ENCODE peak calls at places on chromosomes 7 and 10, in ten cellular contexts. G, B, H, R, D, V, C, T, Z and I are unnamed samples. For H3K9me3, the result is how much of the 10 kb centered on the place peaks cover.

GRCh38 chr10:50594012-50594411 is 29.7 kb downstream of the SGMS1 start:
- DNase-seq in G (peak), B (no peak), H (peak), R (no peak), D (no peak), V (no peak), C (peak), T (peak), Z (no peak), I (peak)

GRCh38 chr10:114768394-114768786 is 53.2 kb upstream of the FHIP2A start:
- DNase-seq in G (no peak), B (no peak), H (no peak), R (no peak), D (peak), V (no peak), C (no peak), T (no peak), Z (no peak), I (no peak)

GRCh38 chr7:75623390-75624133 is 115.2 kb downstream of the HIP1 start:
- DNase-seq in G (no peak), B (no peak), H (peak), R (no peak), D (no peak), V (no peak), C (no peak), T (no peak), Z (no peak), I (no peak)

GRCh38 chr7:104980969-104981670 is 32.9 kb upstream of the KMT2E start:
- DNase-seq in G (peak), B (peak), H (peak), R (peak), D (no peak), V (no peak), C (peak), T (peak), Z (no peak), I (peak)

GRCh38 chr7:36312064-36312914 is 77.4 kb upstream of the ANLN start:
- DNase-seq in G (no peak), B (peak), H (no peak), R (peak), D (peak), V (no peak), C (no peak), T (no peak), Z (no peak), I (peak)

GRCh38 chr10:73889014-73889413 is 14.7 kb upstream of the CAMK2G start:
- DNase-seq in G (no peak), B (no peak), H (peak), R (peak), D (peak), V (no peak), C (peak), T (peak), Z (no peak), I (peak)

GRCh38 chr10:6228010-6228511 is 25.3 kb downstream of the PFKFB3 start:
- DNase-seq in G (peak), B (no peak), H (peak), R (no peak), D (no peak), V (no peak), C (peak), T (peak), Z (no peak), I (no peak)

GRCh38 chr7:155543011-155543881 is 3.1 kb downstream of the CNPY1 start:
- DNase-seq in G (no peak), B (no peak), H (peak), R (peak), D (peak), V (no peak), C (no peak), T (no peak), Z (no peak), I (no peak)

GRCh38 chr10:33238643-33239042 is 95.8 kb downstream of the NRP1 start:
- DNase-seq in G (no peak), B (no peak), H (peak), R (no peak), D (no peak), V (no peak), C (peak), T (peak), Z (no peak), I (peak)

GRCh38 chr7:147245274-147245673 is 1128.7 kb downstream of the CNTNAP2 start:
- DNase-seq in G (no peak), B (peak), H (peak), R (peak), D (peak), V (peak), C (peak), T (peak), Z (peak), I (peak)

GRCh38 chr10:16902606-16903005 is 85.4 kb upstream of the RSU1 start:
- DNase-seq in G (no peak), B (no peak), H (no peak), R (no peak), D (no peak), V (no peak), C (no peak), T (no peak), Z (peak), I (no peak)

GRCh38 chr7:132779164-132779563 is 202.9 kb upstream of the PLXNA4 start:
- DNase-seq in G (no peak), B (no peak), H (no peak), R (no peak), D (no peak), V (no peak), C (no peak), T (no peak), Z (no peak), I (no peak)

GRCh38 chr7:130974169-130974568 is 240.2 kb upstream of the KLF14 start:
- DNase-seq in G (no peak), B (no peak), H (no peak), R (no peak), D (no peak), V (no peak), C (no peak), T (no peak), Z (no peak), I (no peak)

GRCh38 chr10:3898821-3899220 is 113.8 kb upstream of the KLF6 start:
- DNase-seq in G (no peak), B (no peak), H (no peak), R (no peak), D (no peak), V (no peak), C (peak), T (no peak), Z (no peak), I (peak)

GRCh38 chr7:52940511-52940910 is 94.9 kb upstream of the POM121L12 start:
- DNase-seq in G (no peak), B (no peak), H (no peak), R (no peak), D (no peak), V (no peak), C (no peak), T (no peak), Z (no peak), I (no peak)

GRCh38 chr10:117441812-117442443 is 66.7 kb upstream of the PDZD8 start:
- DNase-seq in G (no peak), B (no peak), H (no peak), R (peak), D (no peak), V (no peak), C (peak), T (no peak), Z (no peak), I (peak)

GRCh38 chr10:32846974-32847373 is 111.1 kb downstream of the ITGB1 start:
- DNase-seq in G (no peak), B (no peak), H (no peak), R (no peak), D (no peak), V (no peak), C (no peak), T (no peak), Z (no peak), I (no peak)

GRCh38 chr7:21617916-21618390 is 75.1 kb downstream of the DNAH11 start:
- DNase-seq in G (peak), B (no peak), H (peak), R (no peak), D (no peak), V (no peak), C (peak), T (peak), Z (no peak), I (peak)

GRCh38 chr7:128425851-128426250 is 16.1 kb upstream of the IMPDH1 start:
- DNase-seq in G (peak), B (peak), H (peak), R (peak), D (peak), V (no peak), C (peak), T (peak), Z (peak), I (peak)

GRCh38 chr10:6498771-6499170 is 81.3 kb downstream of the PRKCQ start:
- DNase-seq in G (no peak), B (no peak), H (no peak), R (no peak), D (no peak), V (no peak), C (no peak), T (no peak), Z (peak), I (peak)

GRCh38 chr7:92797284-92797683 is 39.1 kb downstream of the CDK6 start:
- DNase-seq in G (no peak), B (no peak), H (peak), R (no peak), D (no peak), V (no peak), C (no peak), T (no peak), Z (no peak), I (no peak)

GRCh38 chr7:76185187-76185915 is 16.3 kb upstream of the SRRM3 start:
- DNase-seq in G (no peak), B (peak), H (no peak), R (no peak), D (peak), V (no peak), C (no peak), T (no peak), Z (no peak), I (no peak)

GRCh38 chr10:43408331-43408709 is 666 bp downstream of the HNRNPF start:
- DNase-seq in G (peak), B (peak), H (no peak), R (no peak), D (no peak), V (no peak), C (no peak), T (no peak), Z (no peak), I (no peak)

GRCh38 chr7:105173586-105173985 is 159.6 kb downstream of the KMT2E start:
- DNase-seq in G (no peak), B (no peak), H (no peak), R (no peak), D (no peak), V (no peak), C (no peak), T (no peak), Z (no peak), I (no peak)

GRCh38 chr10:104735469-104735868 is 94.4 kb downstream of the SORCS3 start:
- DNase-seq in G (no peak), B (peak), H (no peak), R (no peak), D (peak), V (no peak), C (no peak), T (no peak), Z (no peak), I (no peak)

GRCh38 chr7:14332155-14332554 is 342.7 kb upstream of the ETV1 start:
- DNase-seq in G (no peak), B (no peak), H (peak), R (no peak), D (no peak), V (no peak), C (no peak), T (peak), Z (no peak), I (no peak)

GRCh38 chr10:97766106-97766810 is 5.5 kb downstream of the SFRP5 start:
- DNase-seq in G (no peak), B (no peak), H (no peak), R (no peak), D (no peak), V (no peak), C (no peak), T (no peak), Z (no peak), I (no peak)

GRCh38 chr10:104146871-104147270 is 24.9 kb downstream of the SFR1 start:
- DNase-seq in G (no peak), B (no peak), H (no peak), R (no peak), D (no peak), V (no peak), C (no peak), T (no peak), Z (no peak), I (no peak)

DNA sequence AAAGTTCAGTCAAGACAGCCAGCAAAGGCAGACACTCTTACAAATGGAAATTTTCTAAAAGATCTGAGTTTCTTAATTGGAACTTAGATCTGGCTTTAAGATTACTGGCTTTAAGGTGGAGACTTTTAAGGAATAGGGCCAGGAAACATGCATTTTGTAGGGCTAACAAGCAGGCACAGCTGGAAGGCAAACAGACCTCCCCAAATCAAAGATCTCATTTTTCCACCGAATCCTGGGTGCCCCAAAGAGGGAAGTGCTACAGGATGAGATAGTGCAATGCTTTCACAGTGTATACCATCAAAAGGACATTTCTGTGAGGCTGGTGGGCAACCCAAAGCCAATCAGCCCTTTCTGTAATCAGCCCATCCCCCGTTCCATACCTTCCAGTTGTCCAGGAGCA is 27.4 kb downstream of the MRPL32 start:
- DNase-seq in G (no peak), B (no peak), H (no peak), R (no peak), D (no peak), V (no peak), C (no peak), T (no peak), Z (no peak), I (no peak)
- H3K9me3 ChIP-seq in G (under half), B (under half), H (under half), R (under half), D (under half), V (under half), C (under half), T (under half), Z (under half), I (under half)

DNA sequence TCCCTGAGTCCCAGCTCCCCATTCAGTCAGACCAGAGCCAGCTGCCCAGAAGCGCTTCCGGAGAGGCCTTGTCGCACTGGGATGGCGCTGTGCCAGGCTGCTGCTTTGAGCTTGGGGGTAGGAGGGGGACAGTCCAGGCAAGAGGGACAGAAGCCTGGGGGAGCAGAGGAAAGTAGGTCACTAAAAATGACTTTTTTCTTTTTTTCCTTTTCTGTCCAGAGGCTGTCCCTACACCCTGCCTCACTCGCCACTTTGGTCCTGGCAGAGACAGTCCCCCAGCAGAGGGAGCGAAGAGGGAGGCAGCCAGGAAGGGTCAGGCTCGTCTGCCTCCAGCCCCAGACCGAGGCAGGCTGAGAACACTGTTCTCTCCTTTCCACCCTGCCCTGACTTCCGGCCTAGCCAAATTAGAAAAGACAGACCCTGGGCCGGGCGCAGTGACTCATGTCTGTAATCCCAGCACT is 15.8 kb upstream of the TRIM8 start:
- DNase-seq in G (peak), B (no peak), H (no peak), R (no peak), D (no peak), V (no peak), C (peak), T (no peak), Z (no peak), I (peak)
- H2AFZ ChIP-seq in G (no peak), B (no peak), H (peak), R (no peak), D (no peak), V (no peak), C (no peak), T (no peak), Z (no peak), I (peak)

GRCh38 chr7:114413741-114414140 is 874 bp upstream of the FOXP2 start:
- DNase-seq in G (no peak), B (no peak), H (no peak), R (no peak), D (no peak), V (no peak), C (no peak), T (peak), Z (no peak), I (no peak)

GRCh38 chr7:114416089-114416990 is 1.7 kb downstream of the FOXP2 start:
- DNase-seq in G (no peak), B (no peak), H (peak), R (no peak), D (no peak), V (no peak), C (no peak), T (peak), Z (no peak), I (no peak)

GRCh38 chr7:114412548-114412947 is 2.1 kb upstream of the FOXP2 start:
- DNase-seq in G (no peak), B (no peak), H (no peak), R (no peak), D (no peak), V (no peak), C (no peak), T (no peak), Z (no peak), I (no peak)

GRCh38 chr7:114414151-114415053 is at the start of gene FOXP2:
- DNase-seq in G (peak), B (peak), H (peak), R (no peak), D (no peak), V (no peak), C (no peak), T (peak), Z (no peak), I (no peak)

DNA sequence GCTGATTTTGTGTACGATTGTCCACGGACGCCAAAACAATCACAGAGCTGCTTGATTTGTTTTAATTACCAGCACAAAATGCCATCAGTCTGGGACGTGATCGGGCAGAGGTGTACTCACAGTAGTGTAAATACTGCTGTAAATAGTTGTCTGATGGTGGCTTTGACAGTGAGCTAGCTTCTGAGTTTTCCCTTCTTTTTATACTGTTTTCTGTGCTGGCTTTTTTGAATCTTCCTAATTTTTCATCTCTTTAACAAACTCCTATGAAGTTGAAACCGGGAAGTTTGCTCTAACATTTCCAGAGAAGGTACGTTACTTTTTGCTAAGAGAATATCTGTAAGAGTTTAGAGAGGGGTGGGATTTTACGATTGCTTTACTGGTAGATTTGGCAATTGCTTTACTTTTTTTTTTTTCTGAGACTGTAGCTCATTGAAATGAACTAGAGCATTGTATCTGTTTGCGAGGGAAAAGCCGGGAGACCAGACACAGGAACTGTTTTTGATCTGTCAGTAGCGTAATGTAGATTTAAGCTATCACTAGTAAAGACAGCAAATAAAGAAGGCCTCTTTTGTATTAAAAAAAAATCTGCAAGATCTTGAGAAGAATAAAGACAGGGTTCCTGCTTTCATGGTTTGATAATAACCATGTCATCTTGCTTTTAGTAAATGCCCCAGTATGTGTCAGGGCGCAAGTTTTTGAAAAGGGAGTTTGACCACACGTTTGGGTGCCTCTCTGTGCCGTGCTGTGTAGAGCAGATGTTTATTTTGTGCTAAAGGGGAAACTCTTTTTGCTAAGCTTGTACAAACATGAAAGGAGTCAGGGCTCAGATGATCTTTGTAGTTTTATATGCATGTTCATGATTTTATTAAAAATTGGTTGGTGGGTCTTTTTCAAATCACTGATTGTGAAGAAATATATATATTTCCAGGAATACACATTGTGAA is 711 bp downstream of the FOXP2 start:
- DNase-seq in G (no peak), B (no peak), H (no peak), R (no peak), D (no peak), V (no peak), C (no peak), T (peak), Z (no peak), I (no peak)
- H3K9ac ChIP-seq in G (no peak), B (no peak), H (peak), R (no peak), D (no peak), V (no peak), C (no peak), T (no peak), Z (no peak), I (no peak)

GRCh38 chr7:64373017-64373416 is 59.3 kb downstream of the ZNF736 start:
- DNase-seq in G (no peak), B (no peak), H (no peak), R (no peak), D (no peak), V (no peak), C (no peak), T (no peak), Z (no peak), I (no peak)
- H3K9me3 ChIP-seq in G (under half), B (under half), H (under half), R (under half), D (half or more), V (half or more), C (under half), T (under half), Z (under half), I (under half)

GRCh38 chr10:89846276-89846630 is 144.9 kb downstream of the KIF20B start:
- DNase-seq in G (no peak), B (no peak), H (no peak), R (no peak), D (no peak), V (no peak), C (no peak), T (peak), Z (no peak), I (no peak)
- H2AFZ ChIP-seq in G (no peak), B (no peak), H (no peak), R (no peak), D (no peak), V (no peak), C (peak), T (no peak), Z (no peak), I (peak)

DNA sequence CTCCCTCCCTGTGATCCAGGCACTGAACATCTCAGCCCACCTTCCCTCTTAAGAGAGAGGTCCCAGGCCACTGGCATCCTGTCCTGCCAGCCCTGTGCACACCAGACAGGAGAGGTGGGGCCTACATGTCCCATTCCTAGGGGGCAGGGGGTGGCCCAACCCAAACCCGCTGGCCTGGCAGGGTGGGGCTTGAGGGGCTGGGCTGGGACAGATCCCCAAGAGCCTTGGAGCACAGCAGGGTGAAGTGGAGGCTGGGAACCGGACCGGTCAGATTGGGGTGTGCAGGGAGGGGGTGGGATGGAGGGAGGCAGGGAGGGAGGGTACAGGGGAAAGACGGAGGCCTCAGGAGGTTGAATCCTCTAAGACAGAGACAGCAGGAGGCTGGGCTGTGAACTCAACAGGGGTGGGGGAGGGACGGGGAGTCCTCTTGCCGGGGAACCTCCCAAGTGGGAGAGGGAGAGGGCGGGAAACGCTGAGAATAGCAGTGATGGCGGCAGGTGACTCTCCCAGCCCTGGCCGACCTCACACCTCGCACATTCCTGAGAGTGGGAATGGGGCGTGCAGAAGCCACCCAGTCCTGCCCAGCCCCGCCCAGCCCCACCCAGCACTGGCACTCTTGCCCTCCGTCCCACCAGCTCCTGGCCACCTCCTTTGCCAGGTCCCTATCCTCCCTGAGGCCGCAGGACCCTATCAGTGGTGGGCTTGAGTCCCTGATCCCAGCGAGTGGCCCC is 6.7 kb downstream of the TSC22D4 start:
- DNase-seq in G (no peak), B (no peak), H (no peak), R (no peak), D (no peak), V (no peak), C (no peak), T (no peak), Z (no peak), I (no peak)
- H3K9ac ChIP-seq in G (no peak), B (no peak), H (no peak), R (peak), D (no peak), V (no peak), C (no peak), T (no peak), Z (no peak), I (no peak)